ENCODE peak calls at places on chromosome 14, in six cellular contexts. Y is GM12865, D is non-pigmented ciliary epithelial cell, I is T-helper 17 cell, W is NCI-H226, T is ACHN. H is an unnamed sample.
A peak's percentile ranks its signal among the peaks of the same experiment; 100 is the strongest.

GRCh38 chr14:100027771-100028490 is 37.3 kb upstream of the EVL start:
- DNase-seq in Y (no peak), D (no peak), I (no peak), W (peak; percentile 39), T (no peak), H (no peak)

GRCh38 chr14:101854366-101854765 is 92.9 kb downstream of the PPP2R5C start:
- DNase-seq in Y (no peak), D (no peak), I (no peak), W (peak; percentile 33), T (no peak), H (no peak)

GRCh38 chr14:68695326-68695768 is 97.5 kb downstream of the ZFP36L1 start:
- DNase-seq in Y (peak; percentile 90), D (peak; percentile 99), I (no peak), W (peak; percentile 100), T (peak; percentile 94), H (peak; percentile 56)

GRCh38 chr14:56487761-56488160 is 91.8 kb upstream of the TMEM260 start:
- DNase-seq in Y (no peak), D (peak; percentile 55), I (no peak), W (no peak), T (no peak), H (no peak)

GRCh38 chr14:26549571-26549970 is 48.3 kb downstream of the NOVA1 start:
- DNase-seq in Y (no peak), D (no peak), I (no peak), W (no peak), T (no peak), H (no peak)

GRCh38 chr14:96627811-96628775 is 125.9 kb downstream of the PAPOLA start:
- DNase-seq in Y (no peak), D (no peak), I (no peak), W (no peak), T (no peak), H (peak; percentile 31)

GRCh38 chr14:99601301-99601945 is 2.6 kb downstream of the CCDC85C start:
- DNase-seq in Y (no peak), D (no peak), I (no peak), W (no peak), T (no peak), H (no peak)

GRCh38 chr14:57009585-57010515 is 199.6 kb upstream of the OTX2 start:
- DNase-seq in Y (no peak), D (no peak), I (no peak), W (no peak), T (no peak), H (no peak)

GRCh38 chr14:50801706-50802105 is 29.3 kb downstream of the NIN start:
- DNase-seq in Y (no peak), D (peak; percentile 42), I (no peak), W (no peak), T (no peak), H (no peak)

GRCh38 chr14:93044601-93045000 is 71.1 kb downstream of the ITPK1 start:
- DNase-seq in Y (peak; percentile 28), D (no peak), I (no peak), W (no peak), T (no peak), H (no peak)

GRCh38 chr14:59377991-59378720 is 87.0 kb downstream of the GPR135 start:
- DNase-seq in Y (no peak), D (no peak), I (no peak), W (no peak), T (no peak), H (no peak)

GRCh38 chr14:31937730-31938346 is 139.3 kb upstream of the ARHGAP5 start:
- DNase-seq in Y (peak; percentile 83), D (peak; percentile 62), I (no peak), W (peak; percentile 79), T (peak; percentile 89), H (peak; percentile 29)

GRCh38 chr14:67520482-67520881 is 12.6 kb upstream of the PLEKHH1 start:
- DNase-seq in Y (no peak), D (no peak), I (no peak), W (no peak), T (no peak), H (no peak)

GRCh38 chr14:98219638-98220037 is 1052.4 kb downstream of the BCL11B start:
- DNase-seq in Y (no peak), D (no peak), I (no peak), W (no peak), T (no peak), H (no peak)

GRCh38 chr14:51954657-51955056 is 34.7 kb upstream of the RTRAF start:
- DNase-seq in Y (peak; percentile 3), D (no peak), I (no peak), W (no peak), T (no peak), H (no peak)

GRCh38 chr14:85824526-85824925 is 294.6 kb downstream of the FLRT2 start:
- DNase-seq in Y (no peak), D (no peak), I (no peak), W (no peak), T (no peak), H (no peak)